ENCODE peak calls at places on chromosomes 3 and 15, in eight cellular contexts. E, S, U, Q, B, I, K and Y are unnamed samples.

GRCh38 chr3:124761250-124761796 is 31.1 kb downstream of the UMPS start:
- DNase-seq in E (peak; percentile 90), S (peak; percentile 73), U (peak; percentile 84), Q (peak; percentile 89), B (peak; percentile 93), I (peak; percentile 49), K (peak; percentile 87), Y (peak; percentile 60)

GRCh38 chr3:19432679-19433078 is 284.4 kb downstream of the KCNH8 start:
- DNase-seq in E (no peak), S (no peak), U (no peak), Q (no peak), B (no peak), I (no peak), K (no peak), Y (no peak)

GRCh38 chr15:72358532-72359180 is 17.2 kb downstream of the HEXA start:
- DNase-seq in E (no peak), S (no peak), U (peak; percentile 61), Q (peak; percentile 30), B (peak; percentile 31), I (peak; percentile 79), K (peak; percentile 37), Y (peak; percentile 93)

GRCh38 chr3:71425491-71426071 is 157.9 kb downstream of the FOXP1 start:
- DNase-seq in E (no peak), S (no peak), U (peak; percentile 31), Q (no peak), B (no peak), I (peak; percentile 70), K (no peak), Y (peak; percentile 74)

GRCh38 chr3:71490692-71491091 is 92.8 kb downstream of the FOXP1 start:
- DNase-seq in E (no peak), S (no peak), U (no peak), Q (no peak), B (no peak), I (no peak), K (no peak), Y (no peak)

GRCh38 chr15:100266166-100266565 is 75.6 kb downstream of the ADAMTS17 start:
- DNase-seq in E (no peak), S (no peak), U (no peak), Q (no peak), B (no peak), I (no peak), K (no peak), Y (no peak)

GRCh38 chr15:79089331-79089889 is 1.2 kb downstream of the RASGRF1 start:
- DNase-seq in E (no peak), S (no peak), U (no peak), Q (no peak), B (no peak), I (no peak), K (no peak), Y (no peak)

GRCh38 chr3:177196473-177197040 is 725 bp downstream of the TBL1XR1 start:
- DNase-seq in E (no peak), S (peak; percentile 40), U (no peak), Q (peak; percentile 44), B (peak; percentile 25), I (no peak), K (peak; percentile 40), Y (no peak)

GRCh38 chr3:42684632-42685362 is 540 bp upstream of the KLHL40 start:
- DNase-seq in E (no peak), S (no peak), U (no peak), Q (no peak), B (peak; percentile 6), I (no peak), K (no peak), Y (no peak)

GRCh38 chr3:34646911-34647465 is 848.6 kb downstream of the PDCD6IP start:
- DNase-seq in E (no peak), S (no peak), U (no peak), Q (no peak), B (no peak), I (no peak), K (no peak), Y (no peak)

GRCh38 chr3:172388412-172389078 is 59.7 kb downstream of the GHSR start:
- DNase-seq in E (no peak), S (no peak), U (no peak), Q (no peak), B (no peak), I (no peak), K (no peak), Y (no peak)

GRCh38 chr15:56244811-56245576 is 1.3 kb upstream of the RFX7 start:
- DNase-seq in E (no peak), S (peak; percentile 1), U (peak; percentile 5), Q (peak; percentile 45), B (no peak), I (no peak), K (peak; percentile 69), Y (no peak)

GRCh38 chr3:127679534-127680145 is 6.9 kb downstream of the ABTB1 start:
- DNase-seq in E (peak; percentile 7), S (no peak), U (no peak), Q (no peak), B (no peak), I (no peak), K (peak; percentile 1), Y (no peak)

GRCh38 chr3:49413338-49413734 is 1.1 kb downstream of the TCTA start:
- DNase-seq in E (no peak), S (no peak), U (no peak), Q (no peak), B (no peak), I (no peak), K (no peak), Y (no peak)

GRCh38 chr3:49411968-49412631 is at the start of the genes RHOA and TCTA:
- DNase-seq in E (peak; percentile 98), S (peak; percentile 98), U (peak; percentile 100), Q (peak; percentile 99), B (peak; percentile 99), I (peak; percentile 100), K (peak; percentile 100), Y (peak; percentile 99)

GRCh38 chr3:49410844-49411549 is 779 bp downstream of the RHOA start:
- DNase-seq in E (no peak), S (no peak), U (no peak), Q (no peak), B (no peak), I (no peak), K (no peak), Y (no peak)

GRCh38 chr3:49411550-49411967 is 217 bp downstream of the RHOA start:
- DNase-seq in E (peak; percentile 32), S (peak; percentile 35), U (no peak), Q (peak; percentile 71), B (peak; percentile 53), I (no peak), K (peak; percentile 60), Y (no peak)

GRCh38 chr3:49412632-49413337 is 562 bp downstream of the TCTA start:
- DNase-seq in E (no peak), S (no peak), U (no peak), Q (no peak), B (no peak), I (no peak), K (no peak), Y (peak; percentile 27)
- TF ChIP-seq CTCF in E (no peak), S (no peak), U (no peak), Q (no peak), B (no peak), I (no peak), K (no peak), Y (no peak)

GRCh38 chr3:146157325-146158060 is 3.5 kb downstream of the PLOD2 start:
- DNase-seq in E (no peak), S (no peak), U (no peak), Q (no peak), B (no peak), I (no peak), K (no peak), Y (no peak)

GRCh38 chr3:146159037-146159436 is 1.9 kb downstream of the PLOD2 start:
- DNase-seq in E (no peak), S (no peak), U (no peak), Q (no peak), B (no peak), I (no peak), K (no peak), Y (no peak)

GRCh38 chr3:146156060-146156459 is 4.9 kb downstream of the PLOD2 start:
- DNase-seq in E (no peak), S (no peak), U (no peak), Q (no peak), B (no peak), I (no peak), K (peak; percentile 6), Y (no peak)

GRCh38 chr3:146155022-146155421 is 6.0 kb downstream of the PLOD2 start:
- DNase-seq in E (no peak), S (no peak), U (no peak), Q (no peak), B (no peak), I (no peak), K (no peak), Y (no peak)

DNA sequence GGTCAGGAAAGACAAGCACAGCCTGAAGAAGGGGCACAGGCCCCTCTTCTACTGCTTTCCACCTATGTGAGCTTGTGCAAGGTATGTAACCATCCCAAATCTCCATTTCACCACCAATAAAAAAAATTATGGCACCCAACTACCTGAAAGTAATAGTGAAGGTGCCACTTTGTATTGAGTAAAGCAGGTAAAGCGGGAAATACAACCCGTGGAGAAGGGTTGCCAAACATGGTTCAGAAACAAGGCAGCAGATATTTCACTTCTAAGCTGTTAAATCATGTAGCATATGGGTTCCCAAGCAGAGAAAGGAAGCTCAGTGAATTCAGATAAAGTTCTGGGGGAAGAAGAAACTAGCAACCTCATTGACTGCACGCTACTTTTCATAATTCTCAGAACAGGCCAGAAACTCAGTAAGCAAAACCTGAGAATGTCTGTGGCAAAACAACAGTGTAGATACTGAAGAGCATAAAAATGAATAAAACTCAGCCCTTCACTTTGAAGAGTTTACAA is 4.1 kb downstream of the PLOD2 start:
- DNase-seq in E (no peak), S (no peak), U (no peak), Q (peak; percentile 26), B (no peak), I (no peak), K (peak; percentile 30), Y (peak; percentile 46)
- H3K4me3 ChIP-seq in E (no peak overlapping the region), S (no peak overlapping the region), U (no peak overlapping the region), Q (no peak overlapping the region), B (peak overlapping the region; percentile 5), I (no peak overlapping the region), K (no peak overlapping the region), Y (no peak overlapping the region)

DNA sequence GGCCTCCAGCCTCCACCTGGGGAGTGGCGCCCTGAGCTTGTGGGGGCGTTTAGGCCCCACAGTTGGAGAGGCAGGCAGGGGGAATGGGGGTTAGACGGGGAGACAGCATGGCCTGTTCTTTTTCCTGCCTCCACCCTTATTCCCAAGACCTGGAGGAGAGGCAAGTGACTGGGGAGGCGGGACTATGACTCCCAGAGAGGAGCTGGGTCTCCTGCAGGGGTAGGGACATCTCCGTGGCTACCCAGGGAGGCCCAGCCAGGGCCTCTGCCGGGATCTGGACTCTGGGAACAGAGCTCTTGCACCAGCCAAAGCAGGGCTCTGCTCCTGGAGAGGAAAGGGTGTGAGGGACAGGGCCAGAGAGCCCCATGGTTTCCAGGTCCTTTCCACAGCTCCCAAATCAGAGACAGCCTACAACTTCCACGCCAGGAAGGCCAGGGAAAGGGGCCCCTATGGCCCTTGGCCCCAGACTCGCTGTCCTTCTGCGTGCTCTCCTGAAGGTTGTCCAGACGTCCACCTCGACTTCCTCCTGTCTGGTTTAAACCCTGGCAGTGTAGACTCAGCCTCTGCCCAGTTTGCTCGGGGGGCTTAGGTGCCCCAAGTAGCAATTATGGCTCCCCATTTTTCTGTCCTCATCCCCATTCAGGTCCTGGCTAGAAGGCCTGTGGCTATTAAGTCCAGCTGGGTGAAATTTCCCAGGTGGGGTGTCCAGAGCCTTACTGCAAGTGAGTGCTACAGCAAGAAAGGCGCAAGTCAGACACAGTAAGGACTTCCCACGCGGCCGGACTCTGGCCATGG is 22.9 kb downstream of the CFAP100 start:
- DNase-seq in E (no peak), S (no peak), U (no peak), Q (no peak), B (no peak), I (no peak), K (no peak), Y (no peak)
- H3K27me3 ChIP-seq in E (peaks cover 55% of the 10 kb centered on the region), S (no peaks in the 10 kb centered on the region), U (peaks cover 8% of the 10 kb centered on the region), Q (peaks cover 46% of the 10 kb centered on the region), B (no peaks in the 10 kb centered on the region), I (peaks cover 6% of the 10 kb centered on the region), K (no peaks in the 10 kb centered on the region), Y (peaks cover 20% of the 10 kb centered on the region)

GRCh38 chr15:90143176-90143655 is 40.9 kb upstream of the IDH2 start:
- DNase-seq in E (no peak), S (peak; percentile 25), U (peak; percentile 27), Q (peak; percentile 85), B (peak; percentile 27), I (no peak), K (peak; percentile 96), Y (peak; percentile 56)
- TF ChIP-seq CTCF in E (peak; percentile 49), S (peak; percentile 70), U (peak; percentile 85), Q (peak; percentile 53), B (peak; percentile 43), I (peak; percentile 58), K (peak; percentile 96), Y (peak; percentile 98)